ENCODE peak calls at places on chromosomes 3 and 15, in eight cellular contexts. V is K562, F is astrocyte, Y is heart left ventricle, M is breast epithelium, P is ovary, Z is psoas muscle, N is lower lobe of right lung. K is an unnamed sample.
A peak's percentile ranks its signal among the peaks of the same experiment; 100 is the strongest.

GRCh38 chr15:52980446-52980845 is 190.3 kb upstream of the ONECUT1 start:
- DNase-seq in V (no peak), F (no peak), Y (no peak), M (no peak), P (no peak), Z (no peak), N (no peak), K (no peak)

GRCh38 chr3:17057316-17057715 is 172.6 kb downstream of the PLCL2 start:
- DNase-seq in V (no peak), F (peak; percentile 46), Y (no peak), M (no peak), P (no peak), Z (no peak), N (no peak), K (no peak)

GRCh38 chr3:126746395-126747177 is 42.5 kb downstream of the CHCHD6 start:
- DNase-seq in V (peak; percentile 34), F (peak; percentile 74), Y (peak; percentile 84), M (no peak), P (peak; percentile 26), Z (no peak), N (peak; percentile 74), K (no peak)

GRCh38 chr3:33061782-33062181 is 35.2 kb downstream of the GLB1 start:
- DNase-seq in V (no peak), F (peak; percentile 64), Y (no peak), M (no peak), P (no peak), Z (no peak), N (no peak), K (no peak)

GRCh38 chr15:91142097-91142744 is 42.2 kb downstream of the SV2B start:
- DNase-seq in V (peak; percentile 19), F (no peak), Y (no peak), M (no peak), P (no peak), Z (no peak), N (no peak), K (no peak)

GRCh38 chr3:63625161-63625560 is 27.3 kb upstream of the SNTN start:
- DNase-seq in V (no peak), F (peak; percentile 96), Y (no peak), M (no peak), P (no peak), Z (no peak), N (no peak), K (no peak)

GRCh38 chr3:41137686-41138111 is 61.6 kb upstream of the CTNNB1 start:
- DNase-seq in V (no peak), F (peak; percentile 22), Y (no peak), M (no peak), P (no peak), Z (no peak), N (no peak), K (no peak)

GRCh38 chr15:31472636-31473383 is 146.2 kb downstream of the KLF13 start:
- DNase-seq in V (no peak), F (peak; percentile 32), Y (peak; percentile 46), M (no peak), P (peak; percentile 22), Z (no peak), N (no peak), K (peak; percentile 88)

GRCh38 chr15:56933420-56934210 is 15.2 kb downstream of the TCF12 start:
- DNase-seq in V (no peak), F (no peak), Y (no peak), M (no peak), P (no peak), Z (no peak), N (no peak), K (no peak)

GRCh38 chr3:5431811-5432378 is 244.4 kb downstream of the EDEM1 start:
- DNase-seq in V (peak; percentile 41), F (no peak), Y (no peak), M (no peak), P (no peak), Z (no peak), N (no peak), K (no peak)

GRCh38 chr15:96343529-96344072 is 13.1 kb downstream of the NR2F2 start:
- DNase-seq in V (no peak), F (no peak), Y (no peak), M (no peak), P (peak; percentile 39), Z (peak; percentile 50), N (no peak), K (no peak)

GRCh38 chr15:64490598-64491259 is 30.4 kb downstream of the ZNF609 start:
- DNase-seq in V (no peak), F (no peak), Y (no peak), M (no peak), P (no peak), Z (no peak), N (no peak), K (no peak)

GRCh38 chr3:174162550-174162949 is 696.6 kb upstream of the NAALADL2 start:
- DNase-seq in V (no peak), F (no peak), Y (no peak), M (no peak), P (no peak), Z (no peak), N (no peak), K (no peak)

GRCh38 chr15:23033979-23034378 is 5.4 kb downstream of the TUBGCP5 start:
- DNase-seq in V (no peak), F (no peak), Y (no peak), M (no peak), P (no peak), Z (no peak), N (no peak), K (no peak)

GRCh38 chr15:66131831-66132230 is 121.7 kb downstream of the MEGF11 start:
- DNase-seq in V (no peak), F (no peak), Y (no peak), M (no peak), P (no peak), Z (no peak), N (no peak), K (no peak)

GRCh38 chr15:57422113-57422754 is 45.9 kb downstream of the CGNL1 start:
- DNase-seq in V (no peak), F (no peak), Y (no peak), M (no peak), P (no peak), Z (no peak), N (no peak), K (no peak)

GRCh38 chr3:120274739-120275167 is 10.3 kb downstream of the GPR156 start:
- DNase-seq in V (no peak), F (peak; percentile 30), Y (peak; percentile 69), M (no peak), P (no peak), Z (no peak), N (no peak), K (no peak)

GRCh38 chr3:184345678-184346144 is 8.3 kb downstream of the FAM131A start:
- DNase-seq in V (peak; percentile 85), F (no peak), Y (peak; percentile 80), M (peak; percentile 75), P (no peak), Z (peak; percentile 91), N (peak; percentile 74), K (no peak)

GRCh38 chr15:25345943-25346342 is 92.9 kb downstream of the UBE3A start:
- DNase-seq in V (no peak), F (peak; percentile 53), Y (peak; percentile 82), M (peak; percentile 45), P (no peak), Z (peak; percentile 83), N (no peak), K (no peak)

GRCh38 chr3:19348929-19349564 is 200.7 kb downstream of the KCNH8 start:
- DNase-seq in V (peak; percentile 33), F (no peak), Y (no peak), M (no peak), P (no peak), Z (no peak), N (no peak), K (no peak)

GRCh38 chr3:178297204-178297603 is 239.0 kb upstream of the KCNMB2 start:
- DNase-seq in V (no peak), F (no peak), Y (no peak), M (no peak), P (no peak), Z (no peak), N (no peak), K (no peak)

GRCh38 chr3:65013053-65013452 is 325.3 kb upstream of the ADAMTS9 start:
- DNase-seq in V (peak; percentile 20), F (no peak), Y (no peak), M (no peak), P (no peak), Z (no peak), N (no peak), K (no peak)

GRCh38 chr3:52532517-52532837 is 1.2 kb downstream of the NT5DC2 start:
- DNase-seq in V (peak; percentile 78), F (peak; percentile 45), Y (no peak), M (no peak), P (no peak), Z (peak; percentile 60), N (no peak), K (peak; percentile 66)

GRCh38 chr3:30352919-30353318 is 253.5 kb upstream of the TGFBR2 start:
- DNase-seq in V (no peak), F (no peak), Y (no peak), M (no peak), P (no peak), Z (no peak), N (no peak), K (no peak)
- H3K27ac ChIP-seq in V (no peak overlapping the region), F (no peak overlapping the region), Y (peak overlapping the region; percentile 72), M (peak overlapping the region; percentile 49), P (no peak overlapping the region), Z (no peak overlapping the region), N (no peak overlapping the region), K (no peak overlapping the region)

GRCh38 chr3:11635671-11636371 is 7.9 kb downstream of the VGLL4 start:
- DNase-seq in V (no peak), F (no peak), Y (no peak), M (no peak), P (no peak), Z (no peak), N (no peak), K (no peak)
- H3K27ac ChIP-seq in V (no peak overlapping the region), F (no peak overlapping the region), Y (peak overlapping the region; percentile 76), M (peak overlapping the region; percentile 98), P (peak overlapping the region; percentile 32), Z (peak overlapping the region; percentile 70), N (peak overlapping the region; percentile 56), K (no peak overlapping the region)

GRCh38 chr3:177201707-177202397 is 4.6 kb upstream of the TBL1XR1 start:
- DNase-seq in V (no peak), F (no peak), Y (no peak), M (peak; percentile 32), P (no peak), Z (no peak), N (no peak), K (no peak)
- H3K27ac ChIP-seq in V (no peak overlapping the region), F (no peak overlapping the region), Y (no peak overlapping the region), M (no peak overlapping the region), P (no peak overlapping the region), Z (no peak overlapping the region), N (peak overlapping the region; percentile 0), K (peak overlapping the region; percentile 50)

GRCh38 chr3:30231277-30232141 is 374.9 kb upstream of the TGFBR2 start:
- DNase-seq in V (no peak), F (peak; percentile 36), Y (no peak), M (no peak), P (no peak), Z (no peak), N (no peak), K (no peak)

GRCh38 chr3:30225021-30225420 is 381.4 kb upstream of the TGFBR2 start:
- DNase-seq in V (no peak), F (peak; percentile 60), Y (no peak), M (no peak), P (no peak), Z (no peak), N (no peak), K (no peak)

GRCh38 chr3:30226606-30227151 is 379.7 kb upstream of the TGFBR2 start:
- DNase-seq in V (no peak), F (no peak), Y (peak; percentile 32), M (no peak), P (no peak), Z (no peak), N (no peak), K (no peak)

GRCh38 chr3:30228302-30228631 is 378.1 kb upstream of the TGFBR2 start:
- DNase-seq in V (no peak), F (no peak), Y (no peak), M (no peak), P (no peak), Z (no peak), N (no peak), K (peak; percentile 34)

GRCh38 chr3:30227571-30228301 is 378.7 kb upstream of the TGFBR2 start:
- DNase-seq in V (no peak), F (peak; percentile 97), Y (no peak), M (no peak), P (no peak), Z (no peak), N (no peak), K (no peak)
- H3K27ac ChIP-seq in V (no peak overlapping the region), F (peak overlapping the region; percentile 33), Y (peak overlapping the region; percentile 38), M (peak overlapping the region; percentile 39), P (no peak overlapping the region), Z (no peak overlapping the region), N (no peak overlapping the region), K (peak overlapping the region; percentile 3)